ENCODE peak calls at places on chromosomes 7 and 10, in seven cellular contexts. J is fibroblast of lung, K is GM13977, B is lower lobe of right lung, D is GM23338, T is Caco-2, W is osteoblast. Q is an unnamed sample.

GRCh38 chr7:91945476-91945875 is 4.8 kb downstream of the AKAP9 start:
- DNase-seq in D (no peak), T (peak), K (no peak), W (peak), J (peak), B (no peak), Q (no peak)

GRCh38 chr10:116490028-116490662 is 55.6 kb upstream of the PNLIP start:
- DNase-seq in W (peak), K (peak), B (no peak), T (no peak), D (peak), J (peak), Q (no peak)

GRCh38 chr7:18221377-18222290 is 194.0 kb upstream of the PRPS1L1 start:
- DNase-seq in B (no peak), T (no peak), W (no peak), D (no peak), J (peak), K (no peak), Q (no peak)

GRCh38 chr7:70506463-70506862 is 625.5 kb upstream of the GALNT17 start:
- DNase-seq in D (peak), B (no peak), W (no peak), K (no peak), J (no peak), T (peak), Q (no peak)

GRCh38 chr7:47236480-47237208 is 345.3 kb downstream of the TNS3 start:
- DNase-seq in B (no peak), J (no peak), W (no peak), T (no peak), K (no peak), D (no peak), Q (no peak)

GRCh38 chr10:132311338-132311939 is 3.7 kb upstream of the STK32C start:
- DNase-seq in K (no peak), T (peak), D (peak), W (no peak), J (no peak), B (no peak), Q (no peak)

GRCh38 chr7:98613601-98614425 is 3.3 kb upstream of the NPTX2 start:
- DNase-seq in W (peak), J (peak), K (no peak), T (peak), D (peak), B (no peak), Q (peak)

GRCh38 chr10:71528371-71529202 is 131.9 kb downstream of the CDH23 start:
- DNase-seq in J (no peak), D (peak), T (no peak), B (no peak), K (no peak), W (no peak), Q (no peak)

GRCh38 chr10:114458955-114459354 is 54.7 kb upstream of the AFAP1L2 start:
- DNase-seq in J (peak), W (no peak), B (peak), D (peak), K (peak), T (peak), Q (no peak)

GRCh38 chr7:47816647-47817046 is 131.6 kb downstream of the PKD1L1 start:
- DNase-seq in J (peak), D (no peak), W (peak), K (no peak), B (no peak), T (no peak), Q (no peak)

GRCh38 chr7:133139350-133139749 is 57.5 kb upstream of the CHCHD3 start:
- DNase-seq in W (no peak), T (peak), D (peak), J (peak), B (no peak), K (no peak), Q (peak)
- TF ChIP-seq CTCF in W (peak), T (peak), D (peak), J (no peak), B (no peak), K (peak), Q (peak)

GRCh38 chr7:37448637-37449331 is at the start of gene ELMO1:
- DNase-seq in W (peak), D (peak), K (peak), B (peak), J (peak), T (peak), Q (peak)
- TF ChIP-seq CTCF in W (no peak), D (peak), K (peak), B (peak), J (no peak), T (no peak), Q (peak)

GRCh38 chr10:5462841-5463293 is 36.5 kb downstream of the CALML5 start:
- DNase-seq in D (no peak), K (no peak), W (no peak), T (no peak), J (no peak), B (no peak), Q (no peak)
- TF ChIP-seq CTCF in D (no peak), K (no peak), W (no peak), T (no peak), J (no peak), B (no peak), Q (no peak)

GRCh38 chr10:77993612-77994011 is 35.7 kb downstream of the POLR3A start:
- DNase-seq in T (no peak), K (no peak), J (no peak), W (no peak), D (no peak), B (no peak), Q (no peak)

GRCh38 chr10:77984986-77985385 is 44.3 kb downstream of the POLR3A start:
- DNase-seq in J (no peak), D (no peak), W (no peak), B (no peak), T (no peak), K (no peak), Q (no peak)

GRCh38 chr10:77983384-77984341 is 45.7 kb downstream of the POLR3A start:
- DNase-seq in B (no peak), W (peak), J (peak), T (no peak), K (no peak), D (no peak), Q (no peak)

GRCh38 chr10:77987671-77988070 is 41.6 kb downstream of the POLR3A start:
- DNase-seq in B (no peak), T (no peak), W (no peak), J (no peak), K (no peak), D (no peak), Q (no peak)

DNA sequence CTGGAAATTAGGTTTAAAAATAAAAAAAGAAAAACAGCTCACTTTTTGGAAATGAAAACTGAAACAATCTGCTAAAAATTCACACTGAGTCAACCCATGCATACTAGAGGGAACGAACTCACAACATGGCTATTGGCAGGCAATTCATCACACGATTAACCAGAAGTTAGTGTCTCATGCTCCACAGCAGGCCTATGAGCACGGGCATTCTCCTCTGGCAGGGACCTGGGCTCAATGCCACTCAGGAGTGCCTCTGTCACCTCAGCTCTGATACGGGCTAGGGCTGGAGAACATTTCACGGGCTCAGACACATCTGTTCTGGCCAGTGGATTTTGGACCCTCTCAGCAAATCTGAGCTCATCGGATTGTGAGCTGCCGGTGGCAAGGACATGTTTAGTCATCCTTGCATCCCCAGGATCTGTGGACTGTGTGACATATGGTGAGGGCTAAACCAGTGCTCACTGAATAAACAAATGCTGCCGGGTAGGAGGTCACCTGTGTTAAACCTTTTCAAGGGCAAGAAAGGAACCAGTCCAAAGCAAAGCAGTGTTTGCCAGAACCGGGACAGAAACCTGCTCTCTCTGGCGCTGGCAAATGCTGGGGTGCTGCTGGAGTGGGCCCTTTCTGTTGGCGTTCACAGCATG is 40.1 kb downstream of the POLR3A start:
- DNase-seq in K (no peak), B (no peak), D (no peak), W (peak), J (no peak), T (no peak), Q (no peak)
- TF ChIP-seq CTCF in K (no peak), B (no peak), D (no peak), W (no peak), J (no peak), T (no peak), Q (no peak)

GRCh38 chr7:138099813-138100212 is 23.6 kb downstream of the AKR1D1 start:
- DNase-seq in D (no peak), K (no peak), J (no peak), T (no peak), B (no peak), W (no peak), Q (no peak)

GRCh38 chr7:138105216-138105615 is 29.0 kb downstream of the AKR1D1 start:
- DNase-seq in T (no peak), J (no peak), D (peak), W (no peak), B (no peak), K (no peak), Q (no peak)
- TF ChIP-seq CTCF in T (no peak), J (no peak), D (no peak), W (no peak), B (no peak), K (no peak), Q (no peak)

DNA sequence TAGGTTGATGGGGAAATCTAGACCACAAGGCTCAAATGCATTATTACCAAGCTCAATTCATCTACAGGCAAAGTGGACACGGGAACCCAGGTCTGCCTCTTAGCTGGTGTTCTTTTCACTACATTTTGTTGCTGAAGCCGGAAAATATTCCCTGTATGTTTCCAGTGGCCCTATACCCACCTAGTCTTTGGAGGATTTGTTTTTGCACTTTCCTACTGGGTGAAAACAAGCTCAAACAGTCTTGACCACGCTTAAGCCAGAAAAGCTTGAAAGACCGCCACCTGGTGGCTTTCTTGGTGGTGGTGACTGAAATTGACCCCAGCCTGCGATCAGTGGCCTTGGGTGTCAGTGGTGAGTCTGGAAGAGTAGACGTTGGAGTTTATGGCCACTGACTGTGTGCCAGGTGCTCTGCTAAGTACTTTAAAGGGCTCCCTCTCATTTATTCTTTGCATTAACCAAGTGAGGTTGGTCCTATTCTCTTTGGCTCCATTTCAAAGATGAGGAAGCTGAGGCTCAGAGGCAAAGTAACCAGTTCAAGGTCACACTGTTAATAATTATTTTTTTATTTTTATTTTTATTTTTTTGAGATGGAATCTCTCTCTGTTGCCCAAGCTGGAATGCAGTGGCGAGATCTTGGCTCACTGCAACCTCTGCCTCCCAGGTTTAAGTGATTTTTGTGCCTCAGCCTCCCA is 11.1 kb upstream of the CRTAC1 start:
- DNase-seq in B (peak), J (peak), K (peak), D (peak), W (peak), T (peak), Q (peak)
- TF ChIP-seq CTCF in B (peak), J (peak), K (peak), D (peak), W (peak), T (peak), Q (peak)

GRCh38 chr7:22110227-22110839 is 164.6 kb upstream of the CDCA7L start:
- DNase-seq in D (peak), T (peak), K (peak), W (peak), B (no peak), J (peak), Q (peak)

GRCh38 chr7:22108151-22108845 is 162.6 kb upstream of the CDCA7L start:
- DNase-seq in W (no peak), B (no peak), D (no peak), J (no peak), T (no peak), K (no peak), Q (no peak)

GRCh38 chr7:22111661-22112060 is 166.0 kb upstream of the CDCA7L start:
- DNase-seq in T (no peak), B (no peak), J (no peak), W (no peak), K (no peak), D (no peak), Q (no peak)

GRCh38 chr7:22110881-22111280 is 165.2 kb upstream of the CDCA7L start:
- DNase-seq in J (no peak), W (no peak), K (no peak), B (no peak), D (no peak), T (no peak), Q (no peak)

DNA sequence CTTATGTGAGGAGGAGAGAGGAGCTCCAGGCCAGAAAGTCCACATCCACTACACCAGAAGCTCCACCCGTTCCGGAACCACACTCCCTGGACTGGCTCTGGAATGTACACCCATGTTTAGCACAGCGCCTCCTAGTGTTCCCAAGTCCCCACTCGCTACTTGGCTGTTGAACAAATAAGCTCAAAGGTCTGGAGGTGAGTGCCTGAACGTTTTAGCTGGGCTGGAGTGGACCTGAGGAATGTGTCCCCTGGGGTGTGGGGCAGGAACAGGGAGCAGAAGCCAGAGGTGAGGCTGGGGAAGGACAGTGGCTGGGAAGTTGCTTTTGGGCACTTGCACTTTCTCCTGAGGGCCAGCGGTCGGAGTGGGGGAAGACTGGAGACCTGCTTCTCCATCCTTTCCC is 164.1 kb upstream of the CDCA7L start:
- DNase-seq in T (peak), K (no peak), D (peak), J (peak), B (peak), W (peak), Q (no peak)
- TF ChIP-seq CTCF in T (no peak), K (peak), D (peak), J (peak), B (no peak), W (peak), Q (peak)

Q was measured in kidney epithelial cell.